ENCODE peak calls at places on chromosomes 12 and 14, in eight cellular contexts. W, Z, J, C, E, Y, F and H are unnamed samples.

GRCh38 chr12:116542345-116542950 is 16.7 kb upstream of the MAP1LC3B2 start:
- DNase-seq in E (no peak), Y (no peak), C (no peak), Z (no peak), W (no peak), F (no peak), J (no peak), H (no peak)

GRCh38 chr12:77153706-77154105 is 88.3 kb upstream of the E2F7 start:
- DNase-seq in Z (no peak), E (no peak), C (no peak), W (no peak), F (no peak), J (no peak), Y (no peak), H (no peak)

GRCh38 chr14:50402965-50403364 is 6.3 kb upstream of the CDKL1 start:
- DNase-seq in E (no peak), Y (peak; percentile 29), Z (no peak), F (no peak), J (no peak), W (no peak), C (no peak), H (no peak)

GRCh38 chr12:96810057-96810456 is 97.0 kb upstream of the NEDD1 start:
- DNase-seq in W (no peak), Y (peak; percentile 79), J (no peak), F (no peak), C (no peak), Z (no peak), E (no peak), H (no peak)

GRCh38 chr12:118842753-118843335 is 138.5 kb upstream of the SRRM4 start:
- DNase-seq in E (no peak), J (no peak), Z (no peak), W (no peak), Y (no peak), C (no peak), F (no peak), H (no peak)

GRCh38 chr12:103955811-103956514 is 9.7 kb upstream of the TDG start:
- DNase-seq in Z (no peak), W (peak; percentile 27), Y (peak; percentile 43), F (no peak), C (no peak), E (no peak), J (peak; percentile 4), H (no peak)

GRCh38 chr14:100536141-100536540 is 51.1 kb downstream of the BEGAIN start:
- DNase-seq in J (no peak), Z (peak; percentile 37), Y (no peak), F (peak; percentile 11), E (no peak), W (peak; percentile 7), C (no peak), H (no peak)

GRCh38 chr12:54222609-54223008 is 33.8 kb upstream of the SMUG1 start:
- DNase-seq in E (no peak), Y (peak; percentile 76), C (peak; percentile 99), W (no peak), Z (no peak), J (no peak), F (no peak), H (no peak)

GRCh38 chr12:93419388-93420034 is 22.2 kb downstream of the UBE2N start:
- DNase-seq in Z (no peak), W (no peak), F (no peak), E (no peak), Y (peak; percentile 67), C (peak; percentile 26), J (no peak), H (no peak)

GRCh38 chr14:65035049-65035448 is 48.4 kb downstream of the FNTB start:
- DNase-seq in F (no peak), Y (no peak), E (peak; percentile 36), W (no peak), J (no peak), Z (no peak), C (no peak), H (peak; percentile 53)

GRCh38 chr12:57475271-57476161 is 4.2 kb downstream of the ARHGAP9 start:
- DNase-seq in F (no peak), E (no peak), J (peak; percentile 55), Z (no peak), C (no peak), W (no peak), Y (no peak), H (no peak)

GRCh38 chr14:51846631-51847488 is 13.6 kb upstream of the GNG2 start:
- DNase-seq in W (peak; percentile 67), E (peak; percentile 56), F (peak; percentile 93), J (peak; percentile 84), C (no peak), Y (no peak), Z (no peak), H (peak; percentile 65)

GRCh38 chr14:63343878-63344277 is 25.1 kb upstream of the GPHB5 start:
- DNase-seq in Y (peak; percentile 75), E (no peak), F (no peak), Z (no peak), C (no peak), J (no peak), W (no peak), H (no peak)

GRCh38 chr12:127809236-127809635 is 457.7 kb upstream of the TMEM132C start:
- DNase-seq in F (no peak), C (peak; percentile 61), J (no peak), E (no peak), Y (peak; percentile 46), Z (no peak), W (no peak), H (no peak)

GRCh38 chr14:24734917-24735500 is 101.0 kb upstream of the GZMB start:
- DNase-seq in W (peak; percentile 71), Y (peak; percentile 64), Z (no peak), F (peak; percentile 70), C (peak; percentile 6), J (peak; percentile 46), E (no peak), H (peak; percentile 59)

GRCh38 chr14:70027785-70028428 is 148.7 kb downstream of the SMOC1 start:
- DNase-seq in F (peak; percentile 71), Y (peak; percentile 32), J (peak; percentile 93), Z (no peak), E (peak; percentile 74), C (no peak), W (peak; percentile 75), H (peak; percentile 95)

GRCh38 chr14:96086574-96087077 is 47.5 kb downstream of the C14orf132 start:
- DNase-seq in Y (peak; percentile 21), C (no peak), J (no peak), E (no peak), Z (no peak), W (no peak), F (no peak), H (no peak)
- TF ChIP-seq CTCF in Y (no peak), C (no peak), J (no peak), E (no peak), Z (no peak), W (no peak), F (no peak), H (no peak)

GRCh38 chr14:60508707-60509437 is at the start of gene SIX6:
- DNase-seq in Z (no peak), C (no peak), W (no peak), J (peak; percentile 68), Y (no peak), F (no peak), E (no peak), H (peak; percentile 44)
- TF ChIP-seq CTCF in Z (no peak), C (no peak), W (no peak), J (no peak), Y (no peak), F (no peak), E (no peak), H (no peak)

GRCh38 chr12:817941-818600 is 65.7 kb downstream of the WNK1 start:
- DNase-seq in Y (no peak), F (no peak), W (no peak), C (no peak), E (no peak), J (no peak), Z (no peak), H (no peak)

GRCh38 chr12:820336-820735 is 68.0 kb downstream of the WNK1 start:
- DNase-seq in E (no peak), C (no peak), J (no peak), Y (no peak), W (no peak), Z (no peak), F (no peak), H (no peak)

GRCh38 chr12:823043-823698 is 70.8 kb downstream of the WNK1 start:
- DNase-seq in J (no peak), C (no peak), F (no peak), Z (no peak), Y (no peak), W (no peak), E (no peak), H (no peak)

DNA sequence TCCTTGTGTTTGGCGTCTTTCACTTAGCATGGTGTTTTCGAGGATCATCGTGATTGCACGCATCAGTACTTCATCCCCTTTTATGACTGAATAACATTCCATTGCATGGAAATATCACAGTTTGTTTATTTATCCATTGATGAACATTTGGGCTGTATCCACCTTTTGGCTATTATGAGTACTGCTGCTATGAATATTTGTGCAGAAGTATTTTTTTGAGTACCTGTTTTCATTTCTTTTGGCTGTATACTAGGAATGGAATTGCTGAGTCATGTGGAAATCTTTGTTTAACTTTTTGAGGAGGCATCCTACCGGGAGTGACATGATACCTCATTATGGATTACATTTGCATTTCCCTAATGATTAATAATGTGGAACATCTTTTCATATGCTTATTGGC is 66.4 kb downstream of the WNK1 start:
- DNase-seq in C (no peak), F (no peak), W (no peak), E (no peak), J (no peak), Z (no peak), Y (peak; percentile 20), H (no peak)
- TF ChIP-seq CTCF in C (no peak), F (no peak), W (no peak), E (no peak), J (peak; percentile 21), Z (peak; percentile 11), Y (no peak), H (peak; percentile 42)

GRCh38 chr12:64796205-64796845 is 28.1 kb upstream of the TBC1D30 start:
- DNase-seq in J (peak; percentile 66), Y (peak; percentile 93), F (peak; percentile 80), Z (no peak), E (peak; percentile 77), W (peak; percentile 79), C (peak; percentile 56), H (peak; percentile 68)

GRCh38 chr12:64790166-64790565 is 31.0 kb upstream of the GNS start:
- DNase-seq in J (no peak), Z (no peak), W (no peak), E (no peak), C (no peak), Y (no peak), F (no peak), H (no peak)

GRCh38 chr12:64793610-64794009 is 30.8 kb upstream of the TBC1D30 start:
- DNase-seq in Z (no peak), J (no peak), C (no peak), Y (no peak), W (no peak), F (no peak), E (no peak), H (no peak)

GRCh38 chr12:64794305-64794704 is 30.1 kb upstream of the TBC1D30 start:
- DNase-seq in J (no peak), F (no peak), W (no peak), C (no peak), Z (no peak), E (no peak), Y (no peak), H (no peak)

DNA sequence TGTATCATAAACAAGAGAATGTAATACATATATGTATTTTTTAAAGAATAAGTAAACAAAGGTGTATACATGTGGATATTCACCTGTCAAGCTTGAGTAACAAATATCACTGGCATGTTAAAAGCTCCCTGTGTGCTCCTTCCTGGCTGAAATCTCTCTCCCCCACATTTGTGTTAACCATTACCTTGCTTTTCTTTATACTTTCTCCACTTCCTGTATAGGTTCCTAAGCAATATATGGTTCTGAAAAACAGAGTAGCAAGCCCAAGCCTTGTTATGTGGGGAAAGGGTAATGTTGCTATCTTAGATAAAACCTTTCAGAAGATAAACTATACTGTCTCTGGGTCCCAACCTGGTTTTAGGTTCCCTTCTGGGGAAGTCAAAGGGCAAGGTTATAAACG is 32.3 kb upstream of the TBC1D30 start:
- DNase-seq in Y (no peak), F (no peak), J (no peak), Z (no peak), E (no peak), W (no peak), C (no peak), H (no peak)
- TF ChIP-seq CTCF in Y (no peak), F (no peak), J (no peak), Z (no peak), E (no peak), W (no peak), C (no peak), H (no peak)